ENCODE peak calls at places on chromosomes 6 and 20, in four cellular contexts. J is type B pancreatic cell, F is tibial nerve, G is left kidney. U is an unnamed sample.

GRCh38 chr20:38610521-38610920 is 8.9 kb downstream of the ARHGAP40 start:
- DNase-seq in J (no peak), F (no peak), G (no peak), U (peak)

GRCh38 chr6:18388942-18389341 is 1.8 kb downstream of the RNF144B start:
- DNase-seq in J (no peak), F (no peak), G (no peak), U (peak)

GRCh38 chr6:28274888-28275287 is 6.5 kb upstream of the PGBD1 start:
- DNase-seq in J (no peak), F (no peak), G (no peak), U (no peak)

GRCh38 chr6:118705799-118706481 is 54.5 kb upstream of the CEP85L start:
- DNase-seq in J (no peak), F (no peak), G (peak), U (peak)

GRCh38 chr6:131755597-131755996 is 44.8 kb upstream of the CTAGE9 start:
- DNase-seq in J (no peak), F (no peak), G (no peak), U (peak)

GRCh38 chr6:17725083-17725482 is 18.4 kb upstream of the NUP153 start:
- DNase-seq in J (no peak), F (no peak), G (peak), U (peak)

GRCh38 chr6:100846276-100846675 is 34.9 kb downstream of the ASCC3 start:
- DNase-seq in J (no peak), F (no peak), G (peak), U (no peak)

GRCh38 chr20:57160985-57161384 is 105.5 kb downstream of the BMP7 start:
- DNase-seq in J (no peak), F (no peak), G (no peak), U (no peak)

GRCh38 chr6:16239798-16240123 is 1.4 kb downstream of the GMPR start:
- DNase-seq in J (no peak), F (no peak), G (no peak), U (no peak)

GRCh38 chr6:20092071-20092566 is 120.2 kb downstream of the MBOAT1 start:
- DNase-seq in J (no peak), F (no peak), G (peak), U (peak)

GRCh38 chr6:134447423-134447822 is 129.5 kb upstream of the SGK1 start:
- DNase-seq in J (no peak), F (no peak), G (no peak), U (peak)

GRCh38 chr6:105875974-105876640 is 210.0 kb upstream of the PRDM1 start:
- DNase-seq in J (no peak), F (no peak), G (no peak), U (no peak)

GRCh38 chr6:111592726-111593515 is 12.8 kb downstream of the TRAF3IP2 start:
- DNase-seq in J (no peak), F (no peak), G (peak), U (peak)

GRCh38 chr20:45300961-45301360 is 5.7 kb upstream of the RBPJL start:
- DNase-seq in J (no peak), F (no peak), G (peak), U (peak)

GRCh38 chr6:139588076-139588639 is 213.7 kb upstream of the CITED2 start:
- DNase-seq in J (no peak), F (no peak), G (peak), U (peak)

GRCh38 chr6:47016236-47016635 is 25.9 kb downstream of the ADGRF1 start:
- DNase-seq in J (no peak), F (no peak), G (peak), U (no peak)

GRCh38 chr6:146146836-146147235 is 118.0 kb downstream of the GRM1 start:
- DNase-seq in J (no peak), F (no peak), G (no peak), U (no peak)

GRCh38 chr6:170227996-170228550 is 62.8 kb downstream of the DLL1 start:
- DNase-seq in J (no peak), F (no peak), G (no peak), U (no peak)

GRCh38 chr6:163771180-163771579 is 356.7 kb downstream of the QKI start:
- DNase-seq in J (no peak), F (no peak), G (no peak), U (peak)